ENCODE peak calls at places on chromosomes 1 and 21, in four cellular contexts. One of them, this sample, is unnamed.

GRCh38 chr1:17523487-17524029 is 15.9 kb upstream of the ARHGEF10L start:
- DNase-seq in pancreas: no peak
- DNase-seq in heart left ventricle: no peak
- DNase-seq in IMR-90: no peak
- DNase-seq in this sample: no peak

GRCh38 chr1:99820546-99820945 is 29.6 kb upstream of the AGL start:
- DNase-seq in pancreas: no peak
- DNase-seq in heart left ventricle: no peak
- DNase-seq in IMR-90: no peak
- DNase-seq in this sample: no peak

GRCh38 chr1:34856697-34857096 is 2.9 kb downstream of the SMIM12 start:
- DNase-seq in pancreas: no peak
- DNase-seq in heart left ventricle: no peak
- DNase-seq in IMR-90: no peak
- DNase-seq in this sample: no peak

GRCh38 chr1:201816309-201816849 is 12.6 kb upstream of the IPO9 start:
- DNase-seq in pancreas: no peak
- DNase-seq in heart left ventricle: no peak
- DNase-seq in IMR-90: no peak
- DNase-seq in this sample: no peak

GRCh38 chr1:56986397-56986796 is 20.6 kb upstream of the C8B start:
- DNase-seq in pancreas: no peak
- DNase-seq in heart left ventricle: no peak
- DNase-seq in IMR-90: no peak
- DNase-seq in this sample: no peak

GRCh38 chr1:52102336-52103013 is 39.4 kb upstream of the ZFYVE9 start:
- DNase-seq in pancreas: no peak
- DNase-seq in heart left ventricle: no peak
- DNase-seq in IMR-90: no peak
- DNase-seq in this sample: no peak

GRCh38 chr1:89945852-89946476 is 48.9 kb upstream of the ZNF326 start:
- DNase-seq in pancreas: no peak
- DNase-seq in heart left ventricle: no peak
- DNase-seq in IMR-90: peak; percentile 85
- DNase-seq in this sample: no peak

GRCh38 chr1:68293609-68294353 is 61.5 kb upstream of the WLS start:
- DNase-seq in pancreas: no peak
- DNase-seq in heart left ventricle: no peak
- DNase-seq in IMR-90: peak; percentile 45
- DNase-seq in this sample: no peak

GRCh38 chr1:183635112-183635605 is 424 bp downstream of the ARPC5 start:
- DNase-seq in pancreas: peak; percentile 22
- DNase-seq in heart left ventricle: peak; percentile 78
- DNase-seq in IMR-90: no peak
- DNase-seq in this sample: no peak

GRCh38 chr1:150562384-150563339 is 13.5 kb downstream of the ADAMTSL4 start:
- DNase-seq in pancreas: no peak
- DNase-seq in heart left ventricle: no peak
- DNase-seq in IMR-90: no peak
- DNase-seq in this sample: no peak

GRCh38 chr21:21897275-21897883 is 899.2 kb downstream of the NCAM2 start:
- DNase-seq in pancreas: peak; percentile 7
- DNase-seq in heart left ventricle: no peak
- DNase-seq in IMR-90: no peak
- DNase-seq in this sample: no peak
- H3K9me3 ChIP-seq in pancreas: no peaks in the 10 kb centered on the region
- H3K9me3 ChIP-seq in heart left ventricle: peaks cover 8% of the 10 kb centered on the region
- H3K9me3 ChIP-seq in IMR-90: peaks cover 2% of the 10 kb centered on the region
- H3K9me3 ChIP-seq in this sample: peaks cover 2% of the 10 kb centered on the region

GRCh38 chr1:1777950-1778826 is at the start of gene NADK:
- DNase-seq in pancreas: peak; percentile 52
- DNase-seq in heart left ventricle: peak; percentile 85
- DNase-seq in IMR-90: peak; percentile 35
- DNase-seq in this sample: no peak

GRCh38 chr1:1777510-1777909 is 760 bp downstream of the NADK start:
- DNase-seq in pancreas: no peak
- DNase-seq in heart left ventricle: peak; percentile 52
- DNase-seq in IMR-90: no peak
- DNase-seq in this sample: no peak

GRCh38 chr1:1779691-1780597 is 1.7 kb upstream of the NADK start:
- DNase-seq in pancreas: no peak
- DNase-seq in heart left ventricle: peak; percentile 63
- DNase-seq in IMR-90: peak; percentile 34
- DNase-seq in this sample: no peak

GRCh38 chr1:1780598-1781525 is 2.6 kb upstream of the NADK start:
- DNase-seq in pancreas: no peak
- DNase-seq in heart left ventricle: no peak
- DNase-seq in IMR-90: no peak
- DNase-seq in this sample: no peak

GRCh38 chr1:1778827-1779675 is 781 bp upstream of the NADK start:
- DNase-seq in pancreas: peak; percentile 77
- DNase-seq in heart left ventricle: peak; percentile 91
- DNase-seq in IMR-90: no peak
- DNase-seq in this sample: no peak
- TF ChIP-seq CTCF in pancreas: no peak
- TF ChIP-seq CTCF in heart left ventricle: peak; percentile 17
- TF ChIP-seq CTCF in IMR-90: no peak
- TF ChIP-seq CTCF in this sample: peak; percentile 21

GRCh38 chr1:9882945-9883303 is 27.1 kb downstream of the CTNNBIP1 start:
- DNase-seq in pancreas: no peak
- DNase-seq in heart left ventricle: peak; percentile 49
- DNase-seq in IMR-90: no peak
- DNase-seq in this sample: no peak
- H3K9me3 ChIP-seq in pancreas: no peaks in the 10 kb centered on the region
- H3K9me3 ChIP-seq in heart left ventricle: no peaks in the 10 kb centered on the region
- H3K9me3 ChIP-seq in IMR-90: no peaks in the 10 kb centered on the region
- H3K9me3 ChIP-seq in this sample: no peaks in the 10 kb centered on the region

DNA sequence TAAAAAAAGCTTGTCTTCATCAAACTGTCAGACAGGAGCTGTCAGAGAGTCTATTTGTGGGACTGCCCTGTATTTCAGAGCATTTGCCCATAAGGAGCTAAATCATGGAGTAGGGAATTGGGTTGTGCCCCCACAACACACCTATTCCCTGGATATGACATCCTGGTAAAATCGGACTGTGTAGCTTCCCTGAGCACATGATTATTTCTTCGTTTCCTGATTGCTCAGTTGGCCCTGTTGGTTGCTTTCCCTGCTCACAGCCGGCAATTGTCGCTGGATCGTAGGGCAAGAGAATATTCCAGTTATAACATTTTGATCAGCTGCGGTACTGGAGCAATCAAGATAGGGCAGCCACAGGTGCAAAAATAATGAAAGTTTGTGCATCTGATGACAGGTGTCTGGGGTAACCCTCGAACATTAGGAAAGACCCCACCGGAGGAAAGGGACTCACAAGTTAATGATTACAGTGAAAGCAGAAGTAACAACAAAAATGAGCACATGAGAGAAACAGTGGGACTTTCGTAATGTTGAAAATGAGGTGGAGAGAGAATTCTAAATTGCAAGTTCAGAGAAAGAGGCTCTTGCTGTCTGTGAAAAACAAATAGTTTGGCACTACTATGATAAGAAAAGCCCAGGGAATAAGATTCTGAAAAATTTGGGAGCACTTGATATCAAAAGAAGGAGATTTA is 548 bp upstream of the MAB21L3 start:
- DNase-seq in pancreas: no peak
- DNase-seq in heart left ventricle: no peak
- DNase-seq in IMR-90: no peak
- DNase-seq in this sample: no peak
- TF ChIP-seq CTCF in pancreas: no peak
- TF ChIP-seq CTCF in heart left ventricle: no peak
- TF ChIP-seq CTCF in IMR-90: no peak
- TF ChIP-seq CTCF in this sample: no peak

DNA sequence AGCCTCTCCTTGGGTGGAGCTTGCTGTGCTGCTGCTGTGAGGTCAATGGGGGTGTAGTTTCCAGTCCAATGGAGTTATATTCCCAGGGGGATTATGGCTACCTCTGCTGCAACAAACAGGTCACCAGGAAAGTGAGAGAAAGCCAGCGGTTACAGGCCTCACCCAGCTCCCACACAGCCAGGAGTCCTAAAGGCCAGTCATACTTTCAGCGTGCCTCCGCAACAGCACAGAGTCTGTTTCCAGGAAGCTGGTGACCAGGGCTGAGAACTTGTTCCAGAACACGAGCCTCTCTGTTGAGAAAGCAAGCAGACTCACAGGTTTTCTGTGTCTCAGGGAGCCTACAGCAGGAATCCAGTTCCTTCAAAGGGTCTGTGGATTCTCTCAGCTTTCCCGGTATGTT is 17.3 kb upstream of the OR2M5 start:
- DNase-seq in pancreas: no peak
- DNase-seq in heart left ventricle: no peak
- DNase-seq in IMR-90: no peak
- DNase-seq in this sample: no peak
- H3K9me3 ChIP-seq in pancreas: no peaks in the 10 kb centered on the region
- H3K9me3 ChIP-seq in heart left ventricle: peaks cover 4% of the 10 kb centered on the region
- H3K9me3 ChIP-seq in IMR-90: peaks cover 20% of the 10 kb centered on the region
- H3K9me3 ChIP-seq in this sample: peaks cover 4% of the 10 kb centered on the region

GRCh38 chr1:196609114-196609737 is 986 bp upstream of the KCNT2 start:
- DNase-seq in pancreas: no peak
- DNase-seq in heart left ventricle: no peak
- DNase-seq in IMR-90: peak; percentile 11
- DNase-seq in this sample: no peak
- TF ChIP-seq CTCF in pancreas: no peak
- TF ChIP-seq CTCF in heart left ventricle: no peak
- TF ChIP-seq CTCF in IMR-90: no peak
- TF ChIP-seq CTCF in this sample: no peak

DNA sequence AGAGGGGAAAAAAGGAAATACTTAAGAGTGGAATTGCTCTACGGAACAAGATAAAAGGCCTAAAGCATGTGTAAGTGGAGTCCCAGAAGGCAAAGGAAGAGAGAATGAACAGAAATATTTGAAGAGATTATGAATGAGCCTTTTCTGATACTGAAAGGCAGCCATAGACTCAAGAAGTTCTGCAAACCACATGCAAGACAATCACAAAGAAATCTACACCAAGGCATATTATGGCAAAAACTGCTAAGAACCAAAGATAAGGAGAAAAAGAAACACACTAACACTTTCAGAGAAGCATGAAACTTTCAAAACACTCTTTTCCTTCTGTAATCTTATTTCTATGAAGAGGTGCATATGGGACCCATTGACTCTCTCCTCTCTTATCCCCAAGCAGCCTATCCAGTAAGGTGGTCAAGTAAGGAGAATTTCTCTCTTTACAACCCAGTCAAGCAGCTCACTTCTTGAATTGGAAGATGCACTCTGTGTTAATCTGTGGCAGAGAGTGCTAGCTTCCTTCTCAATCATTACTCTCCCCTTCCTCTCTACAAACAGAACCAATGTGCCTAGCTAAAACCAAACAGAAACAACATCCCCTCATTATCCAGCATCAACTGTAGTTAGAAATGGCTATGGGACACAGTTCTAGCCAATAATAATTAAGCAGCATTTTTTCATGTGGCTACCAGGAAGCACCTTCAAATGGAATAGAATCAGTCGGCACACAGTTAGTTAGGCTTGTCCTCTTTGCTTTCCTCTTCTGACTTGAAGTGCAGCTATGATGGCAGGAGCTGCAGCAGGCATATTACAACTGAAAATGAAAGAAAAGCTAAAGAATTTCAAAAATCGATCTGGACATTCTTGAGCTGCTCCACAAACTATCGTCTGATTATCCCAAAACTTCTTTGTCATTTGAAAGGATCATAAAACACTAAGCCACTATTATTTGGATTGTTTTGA is 25.9 kb downstream of the KRTAP19-8 start:
- DNase-seq in pancreas: no peak
- DNase-seq in heart left ventricle: no peak
- DNase-seq in IMR-90: no peak
- DNase-seq in this sample: no peak
- H3K9me3 ChIP-seq in pancreas: no peaks in the 10 kb centered on the region
- H3K9me3 ChIP-seq in heart left ventricle: no peaks in the 10 kb centered on the region
- H3K9me3 ChIP-seq in IMR-90: peaks cover 12% of the 10 kb centered on the region
- H3K9me3 ChIP-seq in this sample: no peaks in the 10 kb centered on the region